ENCODE peak calls at places on chromosomes 4 and X, in four cellular contexts. Y is uterus, U is Peyer's patch, M is tibial nerve. E is an unnamed sample.
A peak's percentile ranks its signal among the peaks of the same experiment; 100 is the strongest.

GRCh38 chr4:36325916-36326315 is 44.5 kb downstream of the DTHD1 start:
- DNase-seq in Y (no peak), U (no peak), M (no peak), E (no peak)

GRCh38 chr4:80183196-80184052 is 13.9 kb upstream of the PRDM8 start:
- DNase-seq in Y (peak; percentile 59), U (no peak), M (no peak), E (peak; percentile 17)

GRCh38 chr4:51909236-51909703 is 66.3 kb downstream of the DCUN1D4 start:
- DNase-seq in Y (no peak), U (peak; percentile 76), M (no peak), E (no peak)

GRCh38 chr4:55458164-55458563 is 62.4 kb downstream of the TMEM165 start:
- DNase-seq in Y (no peak), U (no peak), M (no peak), E (no peak)

GRCh38 chr4:38581708-38582107 is 82.3 kb upstream of the KLF3 start:
- DNase-seq in Y (no peak), U (no peak), M (no peak), E (no peak)

GRCh38 chr4:104416725-104417363 is 77.8 kb downstream of the CXXC4 start:
- DNase-seq in Y (no peak), U (peak; percentile 51), M (no peak), E (no peak)

GRCh38 chr4:147318581-147318980 is 162.3 kb upstream of the EDNRA start:
- DNase-seq in Y (no peak), U (no peak), M (no peak), E (no peak)

GRCh38 chr4:38583102-38583501 is 80.9 kb upstream of the KLF3 start:
- DNase-seq in Y (no peak), U (no peak), M (no peak), E (no peak)

GRCh38 chr4:56768772-56769171 is 52.7 kb downstream of the SPINK2 start:
- DNase-seq in Y (no peak), U (peak; percentile 57), M (no peak), E (no peak)

GRCh38 chr4:94472056-94472826 is 20.5 kb downstream of the PDLIM5 start:
- DNase-seq in Y (no peak), U (no peak), M (no peak), E (no peak)

GRCh38 chr4:38004062-38004461 is 43.9 kb downstream of the PTTG2 start:
- DNase-seq in Y (no peak), U (no peak), M (no peak), E (no peak)

GRCh38 chr4:48863728-48864127 is 32.8 kb downstream of the OCIAD1 start:
- DNase-seq in Y (no peak), U (no peak), M (no peak), E (no peak)

GRCh38 chrX:118974908-118975671 is 672 bp downstream of the LONRF3 start:
- DNase-seq in Y (peak; percentile 30), U (peak; percentile 73), M (no peak), E (peak; percentile 32)

GRCh38 chrX:153032397-153033118 is 23.7 kb upstream of the PNMA3 start:
- DNase-seq in Y (peak; percentile 74), U (peak; percentile 75), M (peak; percentile 41), E (peak; percentile 79)

GRCh38 chr4:90357117-90357710 is 230.0 kb downstream of the CCSER1 start:
- DNase-seq in Y (no peak), U (no peak), M (no peak), E (no peak)

GRCh38 chrX:88982183-88982582 is 235.2 kb downstream of the CPXCR1 start:
- DNase-seq in Y (no peak), U (no peak), M (no peak), E (no peak)

GRCh38 chrX:121579016-121579760 is 531.8 kb downstream of the GLUD2 start:
- DNase-seq in Y (no peak), U (no peak), M (no peak), E (peak; percentile 13)

GRCh38 chrX:38717871-38718270 is 83.4 kb upstream of the MID1IP1 start:
- DNase-seq in Y (no peak), U (no peak), M (no peak), E (no peak)

GRCh38 chr4:8732092-8732491 is 139.5 kb downstream of the CPZ start:
- DNase-seq in Y (no peak), U (no peak), M (no peak), E (no peak)

GRCh38 chrX:44733931-44734330 is 109.9 kb upstream of the DUSP21 start:
- DNase-seq in Y (no peak), U (no peak), M (no peak), E (no peak)

GRCh38 chrX:13487731-13488505 is 81.5 kb upstream of the EGFL6 start:
- DNase-seq in Y (peak; percentile 37), U (no peak), M (no peak), E (no peak)

GRCh38 chr4:101356928-101357327 is 9.6 kb upstream of the PPP3CA start:
- DNase-seq in Y (no peak), U (no peak), M (no peak), E (no peak)

GRCh38 chr4:70802923-70803605 is 36.6 kb downstream of the GRSF1 start:
- DNase-seq in Y (no peak), U (no peak), M (no peak), E (no peak)

GRCh38 chr4:73193155-73193554 is 65.4 kb downstream of the ANKRD17 start:
- DNase-seq in Y (no peak), U (no peak), M (no peak), E (no peak)

GRCh38 chr4:152325831-152326230 is 210.1 kb downstream of the FBXW7 start:
- DNase-seq in Y (no peak), U (no peak), M (no peak), E (no peak)

GRCh38 chr4:147683172-147683571 is 791 bp downstream of the PRMT9 start:
- DNase-seq in Y (no peak), U (no peak), M (no peak), E (no peak)

GRCh38 chr4:24382381-24382780 is 202.0 kb downstream of the DHX15 start:
- DNase-seq in Y (no peak), U (no peak), M (no peak), E (no peak)

GRCh38 chrX:153449306-153450113 is 3.7 kb upstream of the TREX2 start:
- DNase-seq in Y (no peak), U (no peak), M (no peak), E (no peak)

GRCh38 chrX:87808576-87809243 is 291.1 kb downstream of the KLHL4 start:
- DNase-seq in Y (no peak), U (no peak), M (no peak), E (no peak)

GRCh38 chr4:16264798-16265197 is 38.5 kb upstream of the TAPT1 start:
- DNase-seq in Y (no peak), U (no peak), M (no peak), E (no peak)

GRCh38 chr4:186587416-186588018 is 32.1 kb upstream of the MTNR1A start:
- DNase-seq in Y (peak; percentile 60), U (peak; percentile 64), M (peak; percentile 79), E (peak; percentile 62)

GRCh38 chr4:30968926-30969325 is 248.8 kb downstream of the PCDH7 start:
- DNase-seq in Y (no peak), U (no peak), M (no peak), E (no peak)

GRCh38 chrX:21875013-21875412 is 19.2 kb downstream of the YY2 start:
- DNase-seq in Y (no peak), U (no peak), M (no peak), E (no peak)

GRCh38 chrX:57227691-57228090 is 58.8 kb upstream of the FAAH2 start:
- DNase-seq in Y (no peak), U (no peak), M (no peak), E (no peak)

GRCh38 chrX:19602866-19603620 is 87.7 kb upstream of the MAP3K15 start:
- DNase-seq in Y (no peak), U (no peak), M (no peak), E (no peak)

GRCh38 chrX:1212532-1212931 is at the start of gene CRLF2:
- DNase-seq in Y (no peak), U (no peak), M (no peak), E (no peak)

GRCh38 chrX:39652336-39652735 is 445.4 kb downstream of the BCOR start:
- DNase-seq in Y (no peak), U (no peak), M (no peak), E (no peak)

GRCh38 chr4:95091272-95091671 is 333.5 kb downstream of the BMPR1B start:
- DNase-seq in Y (no peak), U (no peak), M (no peak), E (no peak)

GRCh38 chr4:39626261-39626660 is 12.4 kb downstream of the SMIM14 start:
- DNase-seq in Y (no peak), U (no peak), M (no peak), E (no peak)

GRCh38 chr4:139611391-139611790 is 54.2 kb upstream of the MGST2 start:
- DNase-seq in Y (no peak), U (no peak), M (no peak), E (no peak)

DNA sequence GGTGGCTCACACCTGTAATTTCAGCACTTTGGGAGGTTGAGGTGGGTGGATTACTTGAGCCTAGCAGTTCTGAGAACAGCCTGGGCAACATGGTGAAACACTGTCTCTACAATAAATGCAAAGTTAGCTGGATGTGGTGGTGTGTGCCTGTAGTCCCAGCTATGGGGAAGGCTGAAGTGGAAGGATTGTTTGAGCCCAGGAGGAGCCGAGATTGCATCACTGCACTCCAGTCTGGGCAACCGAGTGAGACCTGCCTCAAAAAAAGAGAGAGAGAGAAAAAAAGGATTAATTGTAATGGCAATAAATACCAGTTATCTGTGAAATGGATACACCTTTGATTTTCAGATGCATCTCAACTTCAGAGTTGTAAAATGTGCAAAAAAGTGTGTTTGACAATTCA is 58.8 kb downstream of the SPRY1 start:
- DNase-seq in Y (no peak), U (no peak), M (no peak), E (no peak)
- H3K4me1 ChIP-seq in Y (no peaks in the 10 kb centered on the region), U (peaks cover 6% of the 10 kb centered on the region), M (peaks cover 10% of the 10 kb centered on the region), E (peaks cover 15% of the 10 kb centered on the region)

DNA sequence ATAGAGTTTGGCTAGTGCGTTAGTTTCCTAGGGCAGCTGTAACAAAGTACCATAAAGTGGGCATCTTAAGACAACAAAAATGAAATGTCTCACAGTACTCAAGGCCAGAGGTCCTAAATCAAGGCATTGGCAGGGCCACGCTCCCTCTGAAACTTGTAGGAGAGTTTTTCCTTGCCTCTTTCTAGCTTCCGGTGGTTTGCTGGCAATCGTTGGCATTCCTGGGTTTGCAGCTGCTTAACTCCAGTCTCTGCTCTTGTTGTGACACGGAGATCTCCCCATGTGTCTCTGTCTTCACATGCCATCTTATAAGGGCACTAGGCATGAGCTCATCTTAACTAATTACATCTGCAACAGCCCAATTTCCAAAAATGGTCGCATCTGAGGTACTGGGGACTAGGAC is 362.0 kb upstream of the BOD1L1 start:
- DNase-seq in Y (no peak), U (no peak), M (no peak), E (no peak)
- H3K27ac ChIP-seq in Y (no peak overlapping the region), U (no peak overlapping the region), M (no peak overlapping the region), E (no peak overlapping the region)

GRCh38 chr4:2264481-2265041 is 2.7 kb upstream of the MXD4 start:
- DNase-seq in Y (no peak), U (no peak), M (no peak), E (no peak)
- H3K4me1 ChIP-seq in Y (no peaks in the 10 kb centered on the region), U (peaks cover 22% of the 10 kb centered on the region), M (peaks cover 58% of the 10 kb centered on the region), E (peaks cover 46% of the 10 kb centered on the region)

GRCh38 chr4:7101692-7102515 is 34.0 kb upstream of the GRPEL1 start:
- DNase-seq in Y (peak; percentile 80), U (peak; percentile 85), M (peak; percentile 66), E (peak; percentile 74)
- H3K27ac ChIP-seq in Y (peak overlapping the region; percentile 85), U (peak overlapping the region; percentile 73), M (peak overlapping the region; percentile 57), E (peak overlapping the region; percentile 88)

E was measured in heart right ventricle.